ENCODE peak calls at places on chromosome 1, in nine cellular contexts. O is PC-3, I is GM23338, E is PC-9, A is HCT116, D is K562, Q is HepG2, X is fibroblast of lung, K is GM23248. U is an unnamed sample.
A peak's percentile ranks its signal among the peaks of the same experiment; 100 is the strongest.

GRCh38 chr1:114559356-114559755 is 22.1 kb downstream of the BCAS2 start:
- DNase-seq in O (no peak), I (no peak), E (no peak), A (no peak), D (no peak), Q (no peak), X (no peak), K (no peak), U (no peak)

GRCh38 chr1:159829822-159830455 is 3.3 kb downstream of the SLAMF8 start:
- DNase-seq in O (no peak), I (no peak), E (no peak), A (no peak), D (no peak), Q (no peak), X (peak; percentile 79), K (peak; percentile 87), U (no peak)

GRCh38 chr1:54791880-54792522 is 9.1 kb downstream of the TTC22 start:
- DNase-seq in O (peak; percentile 83), I (peak; percentile 87), E (no peak), A (peak; percentile 51), D (peak; percentile 82), Q (peak; percentile 65), X (no peak), K (no peak), U (peak; percentile 74)

GRCh38 chr1:202691846-202692245 is 18.4 kb downstream of the SYT2 start:
- DNase-seq in O (no peak), I (no peak), E (no peak), A (no peak), D (no peak), Q (no peak), X (no peak), K (no peak), U (no peak)

GRCh38 chr1:101060992-101061391 is 35.4 kb upstream of the DPH5 start:
- DNase-seq in O (no peak), I (no peak), E (no peak), A (no peak), D (no peak), Q (no peak), X (no peak), K (no peak), U (no peak)

GRCh38 chr1:248821101-248821500 is 4.6 kb downstream of the SH3BP5L start:
- DNase-seq in O (peak; percentile 97), I (no peak), E (no peak), A (no peak), D (peak; percentile 2), Q (peak; percentile 51), X (peak; percentile 92), K (peak; percentile 96), U (no peak)

GRCh38 chr1:179034720-179035119 is 9.0 kb downstream of the FAM20B start:
- DNase-seq in O (peak; percentile 48), I (no peak), E (peak; percentile 64), A (no peak), D (no peak), Q (no peak), X (peak; percentile 55), K (peak; percentile 80), U (no peak)

GRCh38 chr1:7992885-7993284 is 31.4 kb downstream of the PARK7 start:
- DNase-seq in O (no peak), I (no peak), E (no peak), A (no peak), D (no peak), Q (no peak), X (no peak), K (no peak), U (no peak)

GRCh38 chr1:234647245-234647644 is 37.3 kb upstream of the IRF2BP2 start:
- DNase-seq in O (no peak), I (no peak), E (no peak), A (no peak), D (no peak), Q (no peak), X (no peak), K (no peak), U (no peak)

GRCh38 chr1:1181938-1182410 is 8.3 kb downstream of the TTLL10 start:
- DNase-seq in O (no peak), I (peak; percentile 1), E (no peak), A (no peak), D (no peak), Q (no peak), X (no peak), K (no peak), U (no peak)

GRCh38 chr1:59994302-59995198 is 68.0 kb upstream of the CYP2J2 start:
- DNase-seq in O (no peak), I (no peak), E (no peak), A (no peak), D (no peak), Q (no peak), X (peak; percentile 95), K (peak; percentile 87), U (no peak)

GRCh38 chr1:26094076-26094669 is 17.5 kb upstream of the PDIK1L start:
- DNase-seq in O (no peak), I (peak; percentile 43), E (no peak), A (no peak), D (no peak), Q (no peak), X (peak; percentile 47), K (peak; percentile 11), U (no peak)

GRCh38 chr1:54610048-54610447 is 13.3 kb downstream of the FAM151A start:
- DNase-seq in O (no peak), I (peak; percentile 80), E (no peak), A (no peak), D (no peak), Q (no peak), X (peak; percentile 8), K (peak; percentile 23), U (no peak)

GRCh38 chr1:8681911-8682310 is 135.5 kb downstream of the RERE start:
- DNase-seq in O (no peak), I (no peak), E (no peak), A (no peak), D (no peak), Q (no peak), X (no peak), K (no peak), U (no peak)

GRCh38 chr1:67652800-67653199 is 32.2 kb upstream of the GADD45A start:
- DNase-seq in O (peak; percentile 80), I (peak; percentile 21), E (peak; percentile 80), A (no peak), D (no peak), Q (no peak), X (peak; percentile 78), K (peak; percentile 91), U (no peak)

GRCh38 chr1:228279011-228279721 is 71.3 kb downstream of the OBSCN start:
- DNase-seq in O (no peak), I (no peak), E (no peak), A (no peak), D (no peak), Q (no peak), X (no peak), K (no peak), U (no peak)

GRCh38 chr1:240027059-240027462 is 64.6 kb upstream of the FMN2 start:
- DNase-seq in O (peak; percentile 84), I (peak; percentile 75), E (no peak), A (no peak), D (peak; percentile 38), Q (peak; percentile 9), X (peak; percentile 41), K (peak; percentile 84), U (peak; percentile 16)

GRCh38 chr1:65741993-65742392 is 50.7 kb upstream of the PDE4B start:
- DNase-seq in O (no peak), I (no peak), E (no peak), A (no peak), D (no peak), Q (no peak), X (no peak), K (no peak), U (no peak)
- H3K4me1 ChIP-seq in O (peaks cover 3% of the 10 kb centered on the region), I (no peaks in the 10 kb centered on the region), E (no peaks in the 10 kb centered on the region), A (no peaks in the 10 kb centered on the region), D (no peaks in the 10 kb centered on the region), Q (no peaks in the 10 kb centered on the region), X (no peaks in the 10 kb centered on the region), K (no peaks in the 10 kb centered on the region), U (no peaks in the 10 kb centered on the region)

GRCh38 chr1:165235158-165235776 is 121.2 kb downstream of the LMX1A start:
- DNase-seq in O (no peak), I (peak; percentile 67), E (no peak), A (no peak), D (no peak), Q (no peak), X (no peak), K (no peak), U (peak; percentile 23)
- TF ChIP-seq EZH2 in O (peak; percentile 5), I (no peak), E (no peak), A (no peak), D (no peak), Q (no peak), X (peak; percentile 63), K (no peak), U (peak; percentile 65)

GRCh38 chr1:74362691-74363090 is 127.5 kb downstream of the TNNI3K start:
- DNase-seq in O (no peak), I (no peak), E (no peak), A (no peak), D (no peak), Q (no peak), X (no peak), K (no peak), U (no peak)
- H3K4me1 ChIP-seq in O (peaks cover 12% of the 10 kb centered on the region), I (peaks cover 16% of the 10 kb centered on the region), E (no peaks in the 10 kb centered on the region), A (no peaks in the 10 kb centered on the region), D (no peaks in the 10 kb centered on the region), Q (peaks cover 2% of the 10 kb centered on the region), X (no peaks in the 10 kb centered on the region), K (no peaks in the 10 kb centered on the region), U (no peaks in the 10 kb centered on the region)

DNA sequence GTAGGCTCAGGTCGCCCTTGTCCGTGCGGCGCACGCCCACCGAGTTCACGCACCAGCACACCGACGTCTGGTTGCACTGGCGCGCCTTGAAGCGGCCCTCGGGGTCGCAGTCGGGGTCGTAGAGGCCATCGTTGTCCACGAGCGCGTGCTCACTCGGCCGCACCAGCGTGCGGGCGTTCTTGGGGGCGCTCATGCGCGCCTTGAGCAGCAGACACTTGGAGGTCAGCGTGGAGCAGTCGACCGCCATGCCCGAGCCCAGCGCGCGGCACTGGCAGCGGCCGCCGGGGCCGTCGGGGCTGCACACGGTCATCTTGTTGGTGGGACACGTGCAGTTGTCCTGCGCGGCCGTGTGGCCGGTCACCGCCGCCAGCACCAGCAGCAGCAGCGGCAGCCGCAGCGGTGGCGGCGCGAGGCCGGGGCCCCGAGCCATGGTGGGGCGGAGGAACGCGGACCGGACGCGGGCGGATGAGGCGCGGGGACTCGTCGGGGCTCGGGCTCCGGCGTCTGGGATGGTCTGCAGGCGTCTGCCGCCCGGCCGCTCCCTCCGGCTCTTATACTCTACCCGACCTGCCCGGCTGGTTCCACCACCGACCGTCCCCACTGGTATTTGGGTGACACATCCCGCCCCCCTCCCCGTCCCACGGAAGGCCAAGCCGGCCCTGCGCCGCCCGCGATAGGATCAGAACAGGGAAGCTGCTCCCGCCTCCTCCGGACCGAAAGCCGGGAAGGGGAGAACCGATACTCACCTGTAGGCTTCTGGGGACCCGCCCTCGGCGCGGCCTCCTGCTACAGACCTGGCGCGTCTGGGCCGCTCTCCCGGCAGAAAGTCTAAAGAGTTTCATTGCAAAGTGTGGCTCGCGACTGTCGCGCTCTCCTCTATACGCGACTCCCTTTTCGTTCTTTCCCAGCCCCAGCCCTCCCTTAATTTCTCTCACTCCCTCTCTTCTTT is at the start of gene TACSTD2:
- DNase-seq in O (peak; percentile 95), I (peak; percentile 92), E (peak; percentile 94), A (no peak), D (no peak), Q (no peak), X (no peak), K (peak; percentile 47), U (no peak)
- TF ChIP-seq EZH2 in O (no peak), I (peak; percentile 57), E (no peak), A (no peak), D (no peak), Q (no peak), X (peak; percentile 97), K (no peak), U (peak; percentile 86)

U was measured in A673.